ENCODE peak calls at places on chromosomes 13 and 19, in four cellular contexts. T is H1, H is tibial nerve, A is stomach. F is an unnamed sample.
A peak's percentile ranks its signal among the peaks of the same experiment; 100 is the strongest.

GRCh38 chr13:92827503-92827902 is 399.1 kb upstream of the GPC6 start:
- DNase-seq in H (no peak), T (no peak), A (no peak), F (no peak)

GRCh38 chr19:49968279-49968922 is 7.4 kb upstream of the SIGLEC11 start:
- DNase-seq in A (no peak), T (no peak), H (no peak), F (no peak)

GRCh38 chr13:102039264-102039663 is 362.6 kb downstream of the FGF14 start:
- DNase-seq in A (no peak), T (no peak), H (no peak), F (no peak)

GRCh38 chr19:34188388-34188787 is 16.1 kb downstream of the LSM14A start:
- DNase-seq in T (no peak), A (no peak), H (no peak), F (no peak)

GRCh38 chr19:16418597-16418962 is 53.2 kb downstream of the EPS15L1 start:
- DNase-seq in T (no peak), A (no peak), H (no peak), F (no peak)

GRCh38 chr13:20994441-20994821 is 67.0 kb downstream of the LATS2 start:
- DNase-seq in H (no peak), A (no peak), T (no peak), F (no peak)

GRCh38 chr13:69556540-69557196 is 551.0 kb upstream of the ATXN8OS start:
- DNase-seq in H (no peak), A (no peak), T (no peak), F (peak; percentile 22)

GRCh38 chr19:35206855-35207254 is 21.7 kb downstream of the FAM187B start:
- DNase-seq in T (no peak), A (peak; percentile 10), H (no peak), F (no peak)

GRCh38 chr13:51246411-51247298 is 24.5 kb downstream of the FAM124A start:
- DNase-seq in T (no peak), A (no peak), H (no peak), F (no peak)

GRCh38 chr19:50780753-50781480 is 9.3 kb upstream of the ACP4 start:
- DNase-seq in A (no peak), H (no peak), T (no peak), F (no peak)

GRCh38 chr19:42436006-42436405 is 6.7 kb downstream of the CXCL17 start:
- DNase-seq in H (peak; percentile 35), T (no peak), A (no peak), F (no peak)

GRCh38 chr19:15195987-15196682 is 4.7 kb downstream of the NOTCH3 start:
- DNase-seq in H (no peak), A (peak; percentile 92), T (no peak), F (no peak)

GRCh38 chr19:21638776-21639175 is 128.6 kb downstream of the ZNF100 start:
- DNase-seq in T (no peak), H (no peak), A (no peak), F (no peak)

GRCh38 chr13:52617070-52618060 is 24.9 kb upstream of the HNRNPA1L2 start:
- DNase-seq in T (peak; percentile 57), A (peak; percentile 72), H (peak; percentile 45), F (peak; percentile 80)
- TF ChIP-seq EP300 in T (no peak), A (no peak), H (peak; percentile 60), F (no peak)

GRCh38 chr13:74575729-74576125 is 441.5 kb upstream of the KLF12 start:
- DNase-seq in T (no peak), H (peak; percentile 36), A (peak; percentile 50), F (peak; percentile 0)
- TF ChIP-seq EP300 in T (no peak), H (no peak), A (no peak), F (no peak)

DNA sequence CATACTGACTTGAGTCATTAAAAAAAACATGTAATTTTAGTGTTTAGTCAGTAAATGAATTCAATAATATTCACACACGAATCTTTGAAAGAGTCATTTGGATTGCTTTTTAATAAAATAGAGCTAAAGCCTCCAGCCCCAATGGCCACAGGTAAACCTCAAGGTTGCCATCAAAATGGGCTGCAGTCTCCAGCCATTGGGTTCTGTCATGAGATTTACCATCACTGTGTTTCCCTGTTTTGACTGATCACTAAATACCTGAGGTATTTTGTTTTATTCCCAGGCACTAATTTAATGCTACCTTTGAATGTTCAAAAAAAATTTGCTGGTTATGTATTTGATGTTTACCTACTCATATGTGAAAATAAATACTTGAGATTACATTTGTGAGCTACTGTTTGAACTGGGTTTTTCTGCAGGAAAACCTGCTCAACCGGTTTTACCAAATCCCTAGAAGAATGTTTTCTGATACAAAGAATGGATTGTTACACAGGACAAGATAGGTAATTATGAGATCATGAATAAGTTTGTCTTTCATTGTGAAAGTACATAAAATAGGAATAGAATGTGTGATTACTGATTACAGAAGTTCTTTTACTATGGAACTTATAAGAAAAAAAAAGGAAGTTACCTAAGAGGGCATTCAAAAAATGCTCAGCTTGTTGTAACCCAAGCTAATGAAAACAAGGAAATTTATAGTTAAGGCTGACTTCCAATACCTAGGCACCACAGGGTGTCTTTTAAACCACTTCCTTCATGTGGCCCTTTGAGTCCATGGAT is 391.3 kb downstream of the EFNB2 start:
- DNase-seq in A (peak; percentile 36), T (no peak), H (no peak), F (no peak)
- TF ChIP-seq EP300 in A (no peak), T (no peak), H (no peak), F (no peak)

GRCh38 chr13:97228850-97229521 is 6.9 kb downstream of the MBNL2 start:
- DNase-seq in T (no peak), H (no peak), A (no peak), F (no peak)
- TF ChIP-seq EP300 in T (no peak), H (no peak), A (no peak), F (no peak)

GRCh38 chr19:18416778-18417249 is 2.4 kb upstream of the SSBP4 start:
- DNase-seq in H (peak; percentile 92), T (no peak), A (peak; percentile 74), F (peak; percentile 91)
- TF ChIP-seq EP300 in H (peak; percentile 65), T (no peak), A (no peak), F (no peak)

GRCh38 chr19:3782903-3783302 is 3.3 kb downstream of the MATK start:
- DNase-seq in T (no peak), H (no peak), A (no peak), F (no peak)
- TF ChIP-seq EP300 in T (no peak), H (no peak), A (no peak), F (no peak)

GRCh38 chr19:48950830-48951519 is 3.7 kb upstream of the BAX start:
- DNase-seq in H (no peak), T (no peak), A (no peak), F (no peak)

GRCh38 chr19:48954011-48954594 is 572 bp upstream of the BAX start:
- DNase-seq in H (no peak), T (no peak), A (no peak), F (no peak)

GRCh38 chr19:48958006-48958405 is 3.3 kb downstream of the BAX start:
- DNase-seq in H (no peak), T (no peak), A (no peak), F (no peak)

GRCh38 chr19:48955308-48955958 is 758 bp downstream of the BAX start:
- DNase-seq in T (no peak), A (no peak), H (no peak), F (no peak)

GRCh38 chr19:48954595-48955307 is at the start of gene BAX:
- DNase-seq in A (peak; percentile 98), T (peak; percentile 91), H (peak; percentile 93), F (peak; percentile 99)
- TF ChIP-seq EP300 in A (no peak), T (no peak), H (peak; percentile 83), F (no peak)

GRCh38 chr13:52452470-52452869 is 2.0 kb upstream of the VPS36 start:
- DNase-seq in T (no peak), H (no peak), A (no peak), F (no peak)

GRCh38 chr13:52450012-52450792 is at the start of gene VPS36:
- DNase-seq in T (peak; percentile 78), A (peak; percentile 98), H (peak; percentile 93), F (peak; percentile 59)

GRCh38 chr13:52449323-52450011 is 967 bp downstream of the VPS36 start:
- DNase-seq in T (no peak), A (no peak), H (no peak), F (no peak)

GRCh38 chr13:52447815-52448552 is 2.5 kb downstream of the VPS36 start:
- DNase-seq in A (no peak), T (no peak), H (no peak), F (no peak)

GRCh38 chr13:52450793-52451116 is 321 bp upstream of the VPS36 start:
- DNase-seq in T (no peak), A (no peak), H (no peak), F (no peak)
- TF ChIP-seq EP300 in T (no peak), A (no peak), H (no peak), F (no peak)

GRCh38 chr13:74975122-74975521 is 506.8 kb downstream of the TBC1D4 start:
- DNase-seq in A (no peak), H (no peak), T (no peak), F (no peak)

GRCh38 chr13:74977498-74977897 is 504.5 kb downstream of the TBC1D4 start:
- DNase-seq in T (no peak), H (no peak), A (no peak), F (no peak)

GRCh38 chr13:74978596-74978995 is 503.4 kb downstream of the TBC1D4 start:
- DNase-seq in H (no peak), T (no peak), A (no peak), F (no peak)

GRCh38 chr13:74969419-74969818 is 512.5 kb downstream of the TBC1D4 start:
- DNase-seq in T (no peak), H (no peak), A (no peak), F (no peak)

DNA sequence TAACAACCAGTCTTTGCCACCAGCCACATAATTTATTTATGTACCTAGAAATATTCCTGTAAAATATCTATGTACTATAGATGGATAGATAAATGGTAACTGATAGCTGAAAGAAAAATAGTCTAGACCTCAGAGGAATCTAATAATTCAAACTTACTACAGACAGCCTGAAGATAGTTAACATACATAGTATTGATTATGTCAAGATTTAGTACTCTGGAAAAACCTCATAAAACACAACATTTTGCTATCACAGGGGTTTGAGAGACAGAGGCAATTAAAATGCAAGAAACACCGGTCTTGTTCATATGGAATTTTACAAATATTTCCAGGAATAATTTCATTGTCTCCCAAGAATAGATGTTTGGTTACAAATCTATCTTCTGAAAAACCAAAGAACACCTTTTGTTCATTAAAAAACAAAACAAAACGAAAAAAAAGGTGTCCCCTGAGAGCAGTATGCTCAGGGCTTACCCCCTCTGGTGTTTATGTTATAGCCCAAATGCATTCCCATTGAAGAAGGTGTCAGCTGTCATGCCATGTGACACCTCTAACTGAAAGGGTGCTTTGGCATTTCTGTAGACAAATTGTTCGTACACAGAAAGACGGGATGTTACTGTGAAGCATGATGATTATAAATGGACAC is 507.6 kb downstream of the TBC1D4 start:
- DNase-seq in A (no peak), T (no peak), H (no peak), F (no peak)
- TF ChIP-seq EP300 in A (no peak), T (no peak), H (no peak), F (no peak)